ENCODE peak calls at places on chromosomes 1 and 21, in five cellular contexts. One of them, this sample, is unnamed.

GRCh38 chr1:115069626-115070308 is 19.5 kb downstream of the TSPAN2 start:
- DNase-seq in right lobe of liver: no peak
- DNase-seq in thoracic aorta: no peak
- DNase-seq in endothelial cell of umbilical vein: no peak
- DNase-seq in GM23338: no peak
- DNase-seq in this sample: no peak

GRCh38 chr1:2642131-2642559 is 9.3 kb upstream of the MMEL1 start:
- DNase-seq in thoracic aorta: no peak
- DNase-seq in GM23338: no peak
- DNase-seq in endothelial cell of umbilical vein: no peak
- DNase-seq in right lobe of liver: peak; percentile 39
- DNase-seq in this sample: peak; percentile 63

GRCh38 chr1:217605390-217605789 is 25.5 kb downstream of the GPATCH2 start:
- DNase-seq in thoracic aorta: no peak
- DNase-seq in GM23338: no peak
- DNase-seq in right lobe of liver: no peak
- DNase-seq in endothelial cell of umbilical vein: peak; percentile 52
- DNase-seq in this sample: no peak

GRCh38 chr1:53715478-53715877 is 23.5 kb downstream of the GLIS1 start:
- DNase-seq in right lobe of liver: no peak
- DNase-seq in endothelial cell of umbilical vein: peak; percentile 30
- DNase-seq in thoracic aorta: no peak
- DNase-seq in GM23338: peak; percentile 78
- DNase-seq in this sample: no peak

GRCh38 chr1:3504151-3504822 is 49.8 kb downstream of the ARHGEF16 start:
- DNase-seq in thoracic aorta: peak; percentile 53
- DNase-seq in GM23338: no peak
- DNase-seq in endothelial cell of umbilical vein: peak; percentile 94
- DNase-seq in right lobe of liver: no peak
- DNase-seq in this sample: no peak

GRCh38 chr1:100510441-100510840 is 27.5 kb upstream of the GPR88 start:
- DNase-seq in right lobe of liver: no peak
- DNase-seq in GM23338: no peak
- DNase-seq in thoracic aorta: no peak
- DNase-seq in endothelial cell of umbilical vein: peak; percentile 64
- DNase-seq in this sample: no peak

GRCh38 chr1:29469457-29469856 is 233.1 kb downstream of the PTPRU start:
- DNase-seq in endothelial cell of umbilical vein: no peak
- DNase-seq in thoracic aorta: no peak
- DNase-seq in GM23338: no peak
- DNase-seq in right lobe of liver: peak; percentile 85
- DNase-seq in this sample: no peak

GRCh38 chr1:59601811-59602210 is 212.9 kb upstream of the HOOK1 start:
- DNase-seq in GM23338: no peak
- DNase-seq in endothelial cell of umbilical vein: no peak
- DNase-seq in thoracic aorta: no peak
- DNase-seq in right lobe of liver: no peak
- DNase-seq in this sample: no peak

GRCh38 chr1:211630236-211631081 is 45.0 kb downstream of the NEK2 start:
- DNase-seq in right lobe of liver: no peak
- DNase-seq in endothelial cell of umbilical vein: no peak
- DNase-seq in GM23338: peak; percentile 61
- DNase-seq in thoracic aorta: no peak
- DNase-seq in this sample: no peak

GRCh38 chr21:18153063-18153462 is 91.6 kb upstream of the CHODL start:
- DNase-seq in thoracic aorta: no peak
- DNase-seq in GM23338: no peak
- DNase-seq in endothelial cell of umbilical vein: peak; percentile 20
- DNase-seq in right lobe of liver: no peak
- DNase-seq in this sample: no peak

GRCh38 chr1:33111965-33112364 is 31.0 kb downstream of the AZIN2 start:
- DNase-seq in right lobe of liver: no peak
- DNase-seq in endothelial cell of umbilical vein: peak; percentile 49
- DNase-seq in GM23338: no peak
- DNase-seq in thoracic aorta: no peak
- DNase-seq in this sample: no peak

GRCh38 chr21:33299181-33299752 is 25.5 kb upstream of the IFNAR1 start:
- DNase-seq in GM23338: peak; percentile 51
- DNase-seq in right lobe of liver: no peak
- DNase-seq in endothelial cell of umbilical vein: no peak
- DNase-seq in thoracic aorta: no peak
- DNase-seq in this sample: no peak

GRCh38 chr1:153922076-153922837 is 515 bp downstream of the GATAD2B start:
- DNase-seq in GM23338: peak; percentile 79
- DNase-seq in thoracic aorta: no peak
- DNase-seq in endothelial cell of umbilical vein: no peak
- DNase-seq in right lobe of liver: no peak
- DNase-seq in this sample: no peak

GRCh38 chr1:29785554-29785953 is 549.2 kb downstream of the PTPRU start:
- DNase-seq in GM23338: no peak
- DNase-seq in right lobe of liver: no peak
- DNase-seq in endothelial cell of umbilical vein: no peak
- DNase-seq in thoracic aorta: no peak
- DNase-seq in this sample: no peak

GRCh38 chr1:92872719-92873118 is 40.9 kb downstream of the RPL5 start:
- DNase-seq in thoracic aorta: no peak
- DNase-seq in endothelial cell of umbilical vein: no peak
- DNase-seq in GM23338: no peak
- DNase-seq in right lobe of liver: no peak
- DNase-seq in this sample: no peak

GRCh38 chr21:46154155-46154954 is 1.0 kb downstream of the FTCD start:
- DNase-seq in right lobe of liver: peak; percentile 81
- DNase-seq in thoracic aorta: no peak
- DNase-seq in endothelial cell of umbilical vein: no peak
- DNase-seq in GM23338: no peak
- DNase-seq in this sample: peak; percentile 61

GRCh38 chr1:204206121-204206520 is 7.7 kb downstream of the GOLT1A start:
- DNase-seq in endothelial cell of umbilical vein: peak; percentile 45
- DNase-seq in right lobe of liver: no peak
- DNase-seq in GM23338: peak; percentile 24
- DNase-seq in thoracic aorta: no peak
- DNase-seq in this sample: no peak

GRCh38 chr1:9448132-9449105 is 90.8 kb upstream of the SLC25A33 start:
- DNase-seq in endothelial cell of umbilical vein: peak; percentile 36
- DNase-seq in thoracic aorta: no peak
- DNase-seq in right lobe of liver: no peak
- DNase-seq in GM23338: no peak
- DNase-seq in this sample: no peak
- TF ChIP-seq CTCF in endothelial cell of umbilical vein: peak; percentile 6
- TF ChIP-seq CTCF in thoracic aorta: no peak
- TF ChIP-seq CTCF in right lobe of liver: peak; percentile 15
- TF ChIP-seq CTCF in GM23338: no peak
- TF ChIP-seq CTCF in this sample: no peak

GRCh38 chr1:180236698-180237509 is 6.8 kb downstream of the LHX4 start:
- DNase-seq in right lobe of liver: no peak
- DNase-seq in thoracic aorta: no peak
- DNase-seq in endothelial cell of umbilical vein: no peak
- DNase-seq in GM23338: peak; percentile 39
- DNase-seq in this sample: no peak

GRCh38 chr1:180238675-180239074 is 8.6 kb downstream of the LHX4 start:
- DNase-seq in GM23338: no peak
- DNase-seq in endothelial cell of umbilical vein: no peak
- DNase-seq in thoracic aorta: no peak
- DNase-seq in right lobe of liver: no peak
- DNase-seq in this sample: no peak

GRCh38 chr1:180239145-180240096 is 9.4 kb downstream of the LHX4 start:
- DNase-seq in GM23338: peak; percentile 68
- DNase-seq in right lobe of liver: no peak
- DNase-seq in thoracic aorta: no peak
- DNase-seq in endothelial cell of umbilical vein: no peak
- DNase-seq in this sample: no peak

GRCh38 chr1:180235502-180236239 is 5.6 kb downstream of the LHX4 start:
- DNase-seq in thoracic aorta: no peak
- DNase-seq in endothelial cell of umbilical vein: no peak
- DNase-seq in right lobe of liver: no peak
- DNase-seq in GM23338: peak; percentile 84
- DNase-seq in this sample: no peak

DNA sequence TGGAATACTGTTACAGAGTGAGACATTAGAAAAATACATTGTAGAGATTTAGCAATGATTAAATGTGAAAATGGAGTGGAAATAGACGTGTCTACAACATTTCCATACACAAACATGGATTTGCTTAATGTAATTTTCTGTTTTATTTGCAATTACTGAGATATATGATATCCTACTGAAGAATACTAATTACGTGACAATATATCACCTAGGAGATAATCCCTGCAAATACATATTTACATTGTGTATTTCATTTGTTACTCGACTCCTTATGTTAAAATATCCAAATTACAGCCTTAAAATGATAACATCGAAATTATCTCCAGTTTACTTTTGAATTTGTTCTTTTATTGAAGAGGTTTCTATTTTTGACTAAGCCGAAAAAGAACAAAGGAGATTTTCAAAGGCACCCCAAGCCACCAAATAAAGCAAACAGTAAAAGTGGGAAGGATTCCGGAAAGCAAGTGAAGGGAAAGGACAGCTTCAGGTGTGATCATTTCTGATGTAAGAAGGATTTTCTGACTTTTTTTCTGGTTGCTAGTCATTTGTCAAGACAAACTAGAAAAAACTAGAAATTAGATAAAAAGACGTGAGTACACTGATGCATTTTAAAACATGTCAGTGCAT is 7.9 kb downstream of the LHX4 start:
- DNase-seq in thoracic aorta: no peak
- DNase-seq in right lobe of liver: no peak
- DNase-seq in GM23338: no peak
- DNase-seq in endothelial cell of umbilical vein: no peak
- DNase-seq in this sample: no peak
- H3K27me3 ChIP-seq in thoracic aorta: peaks cover 25% of the 10 kb centered on the region
- H3K27me3 ChIP-seq in right lobe of liver: no peaks in the 10 kb centered on the region
- H3K27me3 ChIP-seq in GM23338: peaks cover 58% of the 10 kb centered on the region
- H3K27me3 ChIP-seq in endothelial cell of umbilical vein: peaks cover 90% of the 10 kb centered on the region
- H3K27me3 ChIP-seq in this sample: peaks cover 95% of the 10 kb centered on the region

GRCh38 chr1:221778125-221778524 is 36.2 kb upstream of the DUSP10 start:
- DNase-seq in GM23338: no peak
- DNase-seq in endothelial cell of umbilical vein: no peak
- DNase-seq in right lobe of liver: no peak
- DNase-seq in thoracic aorta: no peak
- DNase-seq in this sample: no peak
- TF ChIP-seq CTCF in GM23338: no peak
- TF ChIP-seq CTCF in endothelial cell of umbilical vein: no peak
- TF ChIP-seq CTCF in right lobe of liver: no peak
- TF ChIP-seq CTCF in thoracic aorta: no peak
- TF ChIP-seq CTCF in this sample: no peak

DNA sequence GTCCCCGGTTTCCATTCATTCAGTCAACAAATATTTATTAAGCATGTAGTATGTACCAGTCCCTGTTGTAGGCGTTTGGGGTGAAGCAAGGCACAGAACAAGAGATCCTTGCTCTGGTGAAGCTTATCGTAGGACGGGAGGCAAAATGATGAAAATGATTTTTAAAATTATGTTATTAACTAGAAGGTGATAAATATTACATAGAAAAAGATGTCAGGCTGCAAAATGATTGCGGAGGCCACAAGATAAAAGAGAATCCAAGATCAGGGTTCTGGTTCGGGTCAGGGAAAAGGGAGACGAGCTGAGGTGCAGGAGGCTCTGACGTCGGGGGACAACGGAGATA is 602 bp upstream of the CGN start:
- DNase-seq in right lobe of liver: no peak
- DNase-seq in thoracic aorta: no peak
- DNase-seq in endothelial cell of umbilical vein: no peak
- DNase-seq in GM23338: no peak
- DNase-seq in this sample: no peak
- H3K27me3 ChIP-seq in right lobe of liver: no peaks in the 10 kb centered on the region
- H3K27me3 ChIP-seq in thoracic aorta: no peaks in the 10 kb centered on the region
- H3K27me3 ChIP-seq in endothelial cell of umbilical vein: no peaks in the 10 kb centered on the region
- H3K27me3 ChIP-seq in GM23338: no peaks in the 10 kb centered on the region
- H3K27me3 ChIP-seq in this sample: no peaks in the 10 kb centered on the region

GRCh38 chr1:163162281-163162937 is 40.3 kb downstream of the RGS5 start:
- DNase-seq in right lobe of liver: no peak
- DNase-seq in GM23338: no peak
- DNase-seq in thoracic aorta: no peak
- DNase-seq in endothelial cell of umbilical vein: no peak
- DNase-seq in this sample: no peak
- TF ChIP-seq CTCF in right lobe of liver: no peak
- TF ChIP-seq CTCF in GM23338: no peak
- TF ChIP-seq CTCF in thoracic aorta: no peak
- TF ChIP-seq CTCF in endothelial cell of umbilical vein: no peak
- TF ChIP-seq CTCF in this sample: no peak

GRCh38 chr21:41482321-41482720 is 25.6 kb downstream of the TMPRSS2 start:
- DNase-seq in GM23338: no peak
- DNase-seq in thoracic aorta: no peak
- DNase-seq in endothelial cell of umbilical vein: no peak
- DNase-seq in right lobe of liver: no peak
- DNase-seq in this sample: no peak

GRCh38 chr21:41481191-41481590 is 26.8 kb downstream of the TMPRSS2 start:
- DNase-seq in thoracic aorta: no peak
- DNase-seq in GM23338: no peak
- DNase-seq in right lobe of liver: no peak
- DNase-seq in endothelial cell of umbilical vein: no peak
- DNase-seq in this sample: no peak

GRCh38 chr21:41483415-41483814 is 24.5 kb downstream of the TMPRSS2 start:
- DNase-seq in thoracic aorta: no peak
- DNase-seq in GM23338: no peak
- DNase-seq in endothelial cell of umbilical vein: no peak
- DNase-seq in right lobe of liver: no peak
- DNase-seq in this sample: no peak

GRCh38 chr21:41482980-41483379 is 25.0 kb downstream of the TMPRSS2 start:
- DNase-seq in GM23338: no peak
- DNase-seq in endothelial cell of umbilical vein: no peak
- DNase-seq in right lobe of liver: no peak
- DNase-seq in thoracic aorta: no peak
- DNase-seq in this sample: no peak

DNA sequence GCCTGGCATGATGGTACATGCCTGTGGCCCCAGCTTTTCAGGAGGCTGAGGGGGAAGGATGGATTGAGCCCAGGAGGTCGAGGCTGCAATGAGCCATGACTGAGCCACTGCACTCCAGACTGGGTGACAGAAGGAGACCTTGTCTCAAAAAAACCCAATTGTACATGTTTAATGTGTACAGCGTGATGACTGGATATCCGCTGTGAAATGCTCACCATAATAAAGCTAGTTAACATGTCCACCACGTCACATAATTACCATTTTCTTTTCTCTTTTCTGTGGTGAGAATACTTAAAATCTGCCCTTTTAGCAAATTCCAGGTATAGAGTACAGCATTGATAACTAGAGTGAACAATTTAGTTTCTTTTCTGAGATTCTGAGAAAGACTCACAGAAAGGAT is 24.0 kb downstream of the TMPRSS2 start:
- DNase-seq in thoracic aorta: no peak
- DNase-seq in endothelial cell of umbilical vein: no peak
- DNase-seq in GM23338: no peak
- DNase-seq in right lobe of liver: no peak
- DNase-seq in this sample: no peak
- H3K27me3 ChIP-seq in thoracic aorta: no peaks in the 10 kb centered on the region
- H3K27me3 ChIP-seq in endothelial cell of umbilical vein: no peaks in the 10 kb centered on the region
- H3K27me3 ChIP-seq in GM23338: no peaks in the 10 kb centered on the region
- H3K27me3 ChIP-seq in right lobe of liver: no peaks in the 10 kb centered on the region
- H3K27me3 ChIP-seq in this sample: no peaks in the 10 kb centered on the region

This sample was measured in upper lobe of right lung.